ENCODE peak calls at places on chromosomes 16 and 17, in four cellular contexts. F is NAMALWA, S is M059J, E is NCI-H2029 treated with DMSO at 0.1 percent for 48 hours. M is an unnamed sample.

GRCh38 chr17:21085707-21086106 is 41.1 kb upstream of the DHRS7B start:
- DNase-seq in F (no peak), S (no peak), E (no peak), M (no peak)

GRCh38 chr16:138049-138417 is 440 bp downstream of the NPRL3 start:
- DNase-seq in F (peak; percentile 55), S (no peak), E (no peak), M (peak; percentile 16)

GRCh38 chr16:25036561-25036960 is 21.4 kb upstream of the ARHGAP17 start:
- DNase-seq in F (no peak), S (no peak), E (no peak), M (no peak)

GRCh38 chr16:84308120-84308519 is 13.4 kb downstream of the WFDC1 start:
- DNase-seq in F (peak; percentile 58), S (peak; percentile 48), E (no peak), M (no peak)

GRCh38 chr16:69613283-69614154 is 47.8 kb downstream of the NFAT5 start:
- DNase-seq in F (no peak), S (peak; percentile 22), E (peak; percentile 1), M (no peak)

GRCh38 chr17:80219013-80219776 is 938 bp downstream of the SGSH start:
- DNase-seq in F (peak; percentile 96), S (peak; percentile 97), E (peak; percentile 2), M (peak; percentile 96)

GRCh38 chr16:30844671-30845449 is 49.0 kb downstream of the BCL7C start:
- DNase-seq in F (peak; percentile 97), S (peak; percentile 88), E (peak; percentile 70), M (peak; percentile 89)

GRCh38 chr17:19718041-19718612 is 1.7 kb upstream of the SLC47A2 start:
- DNase-seq in F (no peak), S (no peak), E (no peak), M (no peak)

GRCh38 chr17:78253946-78254672 is 22.7 kb downstream of the TMEM235 start:
- DNase-seq in F (peak; percentile 84), S (peak; percentile 72), E (no peak), M (peak; percentile 81)

GRCh38 chr17:41533613-41534012 is 5.5 kb upstream of the KRT19 start:
- DNase-seq in F (no peak), S (no peak), E (no peak), M (no peak)

GRCh38 chr16:68144008-68144407 is 58.8 kb downstream of the NFATC3 start:
- DNase-seq in F (no peak), S (no peak), E (no peak), M (no peak)